ENCODE peak calls at places on chromosome 10, in four cellular contexts. Q is upper lobe of right lung, N is astrocyte of the cerebellum, C is HEK293T. V is an unnamed sample.

GRCh38 chr10:127935115-127935561 is 28.2 kb downstream of the PTPRE start:
- DNase-seq in Q (no peak), N (no peak), C (no peak), V (no peak)

GRCh38 chr10:89032141-89032814 is 41.7 kb downstream of the FAS start:
- DNase-seq in C (no peak), N (peak), Q (peak), V (no peak)

GRCh38 chr10:91022924-91023707 is 102.2 kb upstream of the ANKRD1 start:
- DNase-seq in Q (no peak), C (no peak), N (no peak), V (no peak)

GRCh38 chr10:52997007-52997406 is 224.4 kb upstream of the MBL2 start:
- DNase-seq in N (no peak), C (no peak), Q (no peak), V (no peak)

GRCh38 chr10:128210215-128211063 is 84.2 kb upstream of the MKI67 start:
- DNase-seq in Q (peak), C (peak), N (no peak), V (no peak)

GRCh38 chr10:42940487-42941157 is 136.2 kb upstream of the RET start:
- DNase-seq in N (no peak), Q (peak), C (no peak), V (no peak)

GRCh38 chr10:60877777-60878120 is 66.2 kb downstream of the RHOBTB1 start:
- DNase-seq in N (no peak), C (no peak), Q (no peak), V (no peak)

GRCh38 chr10:113921571-113922370 is 67.3 kb downstream of the NHLRC2 start:
- DNase-seq in Q (no peak), N (no peak), C (no peak), V (no peak)

GRCh38 chr10:50395279-50395678 is 144.0 kb upstream of the ASAH2 start:
- DNase-seq in N (no peak), Q (no peak), C (no peak), V (no peak)

V was measured in brain pericyte.